ENCODE peak calls at places on chromosome 7, in nine cellular contexts. One of them, this sample, is unnamed.

GRCh38 chr7:65937296-65937695 is 44.7 kb downstream of the GUSB start:
- DNase-seq in heart left ventricle: no peak
- DNase-seq in stromal cell of bone marrow: no peak
- DNase-seq in activated CD4-positive, alpha-beta T cell treated with anti-CD3 and anti-CD28 coated beads, Interleukin-2, amount 50 U/mL, for 48 hours: no peak
- DNase-seq in fibroblast of pulmonary artery: no peak
- DNase-seq in GM12891: no peak
- DNase-seq in NCI-H1930: no peak
- DNase-seq in stimulated activated CD4-positive, alpha-beta T cell treated with anti-CD3 and anti-CD28 coated beads, Interleukin-2, amount 100 ng/mL, for 48 hours: no peak
- DNase-seq in GM10248: no peak
- DNase-seq in this sample: no peak

GRCh38 chr7:151694828-151695580 is 175.3 kb upstream of the RHEB start:
- DNase-seq in stromal cell of bone marrow: no peak
- DNase-seq in NCI-H1930: no peak
- DNase-seq in stimulated activated CD4-positive, alpha-beta T cell treated with anti-CD3 and anti-CD28 coated beads, Interleukin-2, amount 100 ng/mL, for 48 hours: no peak
- DNase-seq in activated CD4-positive, alpha-beta T cell treated with anti-CD3 and anti-CD28 coated beads, Interleukin-2, amount 50 U/mL, for 48 hours: no peak
- DNase-seq in GM10248: no peak
- DNase-seq in fibroblast of pulmonary artery: no peak
- DNase-seq in heart left ventricle: peak; percentile 84
- DNase-seq in GM12891: no peak
- DNase-seq in this sample: peak; percentile 81

GRCh38 chr7:96322373-96322695 is 436 bp upstream of the SLC25A13 start:
- DNase-seq in stromal cell of bone marrow: no peak
- DNase-seq in activated CD4-positive, alpha-beta T cell treated with anti-CD3 and anti-CD28 coated beads, Interleukin-2, amount 50 U/mL, for 48 hours: no peak
- DNase-seq in fibroblast of pulmonary artery: no peak
- DNase-seq in stimulated activated CD4-positive, alpha-beta T cell treated with anti-CD3 and anti-CD28 coated beads, Interleukin-2, amount 100 ng/mL, for 48 hours: no peak
- DNase-seq in NCI-H1930: no peak
- DNase-seq in GM10248: no peak
- DNase-seq in heart left ventricle: no peak
- DNase-seq in GM12891: no peak
- DNase-seq in this sample: no peak

GRCh38 chr7:112481833-112482669 is 1.3 kb downstream of the LSMEM1 start:
- DNase-seq in fibroblast of pulmonary artery: peak; percentile 67
- DNase-seq in NCI-H1930: no peak
- DNase-seq in GM12891: no peak
- DNase-seq in GM10248: no peak
- DNase-seq in stromal cell of bone marrow: peak; percentile 97
- DNase-seq in activated CD4-positive, alpha-beta T cell treated with anti-CD3 and anti-CD28 coated beads, Interleukin-2, amount 50 U/mL, for 48 hours: no peak
- DNase-seq in stimulated activated CD4-positive, alpha-beta T cell treated with anti-CD3 and anti-CD28 coated beads, Interleukin-2, amount 100 ng/mL, for 48 hours: no peak
- DNase-seq in heart left ventricle: peak; percentile 62
- DNase-seq in this sample: no peak

GRCh38 chr7:26151096-26151495 is 902 bp upstream of the NFE2L3 start:
- DNase-seq in GM12891: no peak
- DNase-seq in stimulated activated CD4-positive, alpha-beta T cell treated with anti-CD3 and anti-CD28 coated beads, Interleukin-2, amount 100 ng/mL, for 48 hours: no peak
- DNase-seq in stromal cell of bone marrow: no peak
- DNase-seq in activated CD4-positive, alpha-beta T cell treated with anti-CD3 and anti-CD28 coated beads, Interleukin-2, amount 50 U/mL, for 48 hours: no peak
- DNase-seq in NCI-H1930: no peak
- DNase-seq in fibroblast of pulmonary artery: no peak
- DNase-seq in GM10248: no peak
- DNase-seq in heart left ventricle: no peak
- DNase-seq in this sample: peak; percentile 18

GRCh38 chr7:15685358-15686181 is 913 bp downstream of the MEOX2 start:
- DNase-seq in stromal cell of bone marrow: peak; percentile 75
- DNase-seq in stimulated activated CD4-positive, alpha-beta T cell treated with anti-CD3 and anti-CD28 coated beads, Interleukin-2, amount 100 ng/mL, for 48 hours: no peak
- DNase-seq in fibroblast of pulmonary artery: peak; percentile 84
- DNase-seq in GM12891: no peak
- DNase-seq in heart left ventricle: peak; percentile 54
- DNase-seq in activated CD4-positive, alpha-beta T cell treated with anti-CD3 and anti-CD28 coated beads, Interleukin-2, amount 50 U/mL, for 48 hours: no peak
- DNase-seq in GM10248: peak; percentile 5
- DNase-seq in NCI-H1930: no peak
- DNase-seq in this sample: peak; percentile 46

GRCh38 chr7:14085901-14086300 is 96.4 kb upstream of the ETV1 start:
- DNase-seq in activated CD4-positive, alpha-beta T cell treated with anti-CD3 and anti-CD28 coated beads, Interleukin-2, amount 50 U/mL, for 48 hours: no peak
- DNase-seq in GM10248: no peak
- DNase-seq in NCI-H1930: no peak
- DNase-seq in fibroblast of pulmonary artery: peak; percentile 2
- DNase-seq in stromal cell of bone marrow: no peak
- DNase-seq in stimulated activated CD4-positive, alpha-beta T cell treated with anti-CD3 and anti-CD28 coated beads, Interleukin-2, amount 100 ng/mL, for 48 hours: no peak
- DNase-seq in GM12891: no peak
- DNase-seq in heart left ventricle: no peak
- DNase-seq in this sample: peak; percentile 20

GRCh38 chr7:133846203-133846945 is 280.8 kb upstream of the LRGUK start:
- DNase-seq in heart left ventricle: no peak
- DNase-seq in stimulated activated CD4-positive, alpha-beta T cell treated with anti-CD3 and anti-CD28 coated beads, Interleukin-2, amount 100 ng/mL, for 48 hours: no peak
- DNase-seq in GM12891: no peak
- DNase-seq in NCI-H1930: no peak
- DNase-seq in stromal cell of bone marrow: no peak
- DNase-seq in fibroblast of pulmonary artery: no peak
- DNase-seq in activated CD4-positive, alpha-beta T cell treated with anti-CD3 and anti-CD28 coated beads, Interleukin-2, amount 50 U/mL, for 48 hours: no peak
- DNase-seq in GM10248: no peak
- DNase-seq in this sample: peak; percentile 93